ENCODE peak calls at places on chromosomes 2 and 18, in ten cellular contexts. S is T-cell; N is GM13977; R is T-helper 2 cell; I is activated effector memory CD4-positive, alpha-beta T cell treated with anti-CD3 and anti-CD28 coated beads, Interleukin-2, amount 50 U/mL, for 16 hours; A is DMS79; G is memory B cell; P is OCI-LY7; B is DND-41; H is M059J. U is an unnamed sample.

GRCh38 chr2:155748126-155748525 is 584.4 kb downstream of the NR4A2 start:
- DNase-seq in I (no peak), G (no peak), H (no peak), R (no peak), A (no peak), P (no peak), B (no peak), S (no peak), N (no peak), U (no peak)

GRCh38 chr2:4507706-4508105 is 804.3 kb downstream of the DCDC2C start:
- DNase-seq in B (no peak), H (no peak), S (no peak), G (no peak), N (no peak), R (no peak), P (no peak), I (no peak), A (peak), U (no peak)

GRCh38 chr18:7272268-7273049 is 41.6 kb downstream of the LRRC30 start:
- DNase-seq in N (no peak), I (no peak), P (no peak), R (no peak), H (peak), S (no peak), G (no peak), B (no peak), A (no peak), U (peak)

GRCh38 chr2:66984864-66985263 is 412.3 kb upstream of the ETAA1 start:
- DNase-seq in B (no peak), R (no peak), H (peak), G (no peak), P (no peak), A (no peak), I (no peak), S (no peak), N (no peak), U (no peak)

GRCh38 chr2:142944264-142944663 is 66.8 kb downstream of the KYNU start:
- DNase-seq in S (no peak), H (peak), I (no peak), B (no peak), A (no peak), R (no peak), N (no peak), P (no peak), G (no peak), U (peak)

GRCh38 chr18:3851159-3851558 is 401.2 kb downstream of the TGIF1 start:
- DNase-seq in G (no peak), S (no peak), N (no peak), A (no peak), P (no peak), B (no peak), R (no peak), I (no peak), H (no peak), U (no peak)

GRCh38 chr2:175001546-175001945 is 3.6 kb downstream of the CHN1 start:
- DNase-seq in B (no peak), S (no peak), A (peak), N (no peak), P (no peak), G (no peak), R (no peak), I (no peak), H (peak), U (no peak)

GRCh38 chr2:3154146-3154545 is 223.5 kb downstream of the EIPR1 start:
- DNase-seq in G (no peak), N (no peak), B (no peak), S (no peak), P (peak), H (no peak), R (no peak), A (no peak), I (no peak), U (no peak)

GRCh38 chr18:11850821-11851155 is 425 bp upstream of the CHMP1B start:
- DNase-seq in R (no peak), I (no peak), G (no peak), H (peak), B (no peak), N (peak), P (no peak), A (no peak), S (no peak), U (no peak)

GRCh38 chr2:98568161-98568956 is 40.0 kb downstream of the COA5 start:
- DNase-seq in G (no peak), A (no peak), N (no peak), R (no peak), H (no peak), P (no peak), S (no peak), B (no peak), I (no peak), U (no peak)

GRCh38 chr18:62832282-62832681 is 116.9 kb downstream of the PHLPP1 start:
- DNase-seq in R (no peak), B (no peak), N (no peak), H (no peak), P (no peak), A (no peak), S (no peak), I (no peak), G (no peak), U (no peak)

GRCh38 chr2:30363406-30363805 is 83.6 kb upstream of the LCLAT1 start:
- DNase-seq in G (no peak), H (no peak), N (no peak), P (no peak), R (no peak), I (no peak), S (no peak), A (no peak), B (no peak), U (no peak)

U was measured in MCF 10A.